ENCODE peak calls at places on chromosomes 13 and 19, in nine cellular contexts. H is T follicular helper cell; C is stimulated activated CD4-positive, alpha-beta T cell treated with anti-CD3 and anti-CD28 coated beads, Interleukin-4, amount 100 ng/mL, for 48 hours; Z is central memory CD8-positive, alpha-beta T cell; B is T-helper 2 cell; J is M059J; I is stimulated activated CD8-positive, alpha-beta memory T cell treated with anti-CD3 and anti-CD28 coated beads, Interleukin-15, amount 100 ng/mL, for 4 hours; O is NCI-H524 treated with DMSO at 0.1 percent for 48 hours; D is NCI-H1436. V is an unnamed sample.

GRCh38 chr13:113464476-113464875 is 11.2 kb upstream of the ADPRHL1 start:
- DNase-seq in H (no peak), C (no peak), Z (no peak), B (no peak), J (no peak), I (no peak), O (no peak), D (no peak), V (no peak)

GRCh38 chr19:19652482-19653295 is 9.2 kb upstream of the GMIP start:
- DNase-seq in H (no peak), C (no peak), Z (no peak), B (no peak), J (peak), I (no peak), O (no peak), D (no peak), V (no peak)

GRCh38 chr13:114149774-114150740 is 17.6 kb upstream of the RASA3 start:
- DNase-seq in H (no peak), C (no peak), Z (no peak), B (no peak), J (no peak), I (no peak), O (no peak), D (no peak), V (no peak)

GRCh38 chr13:22761709-22762108 is 419.1 kb upstream of the SGCG start:
- DNase-seq in H (no peak), C (no peak), Z (no peak), B (no peak), J (no peak), I (no peak), O (no peak), D (no peak), V (no peak)

GRCh38 chr19:10991076-10991475 is 30.2 kb downstream of the SMARCA4 start:
- DNase-seq in H (no peak), C (no peak), Z (no peak), B (no peak), J (no peak), I (no peak), O (no peak), D (no peak), V (no peak)

GRCh38 chr13:99886706-99887105 is 84.9 kb downstream of the ZIC5 start:
- DNase-seq in H (no peak), C (no peak), Z (no peak), B (no peak), J (peak), I (no peak), O (no peak), D (no peak), V (no peak)

GRCh38 chr13:35729926-35730627 is 253.6 kb upstream of the MAB21L1 start:
- DNase-seq in H (no peak), C (no peak), Z (no peak), B (no peak), J (no peak), I (no peak), O (no peak), D (no peak), V (no peak)

GRCh38 chr13:40452741-40453665 is 213.4 kb downstream of the FOXO1 start:
- DNase-seq in H (no peak), C (no peak), Z (no peak), B (no peak), J (peak), I (no peak), O (no peak), D (no peak), V (no peak)

GRCh38 chr13:45909724-45910123 is 58.2 kb upstream of the SIAH3 start:
- DNase-seq in H (no peak), C (no peak), Z (no peak), B (no peak), J (no peak), I (no peak), O (no peak), D (no peak), V (no peak)

GRCh38 chr13:79724348-79725103 is 243.6 kb downstream of the NDFIP2 start:
- DNase-seq in H (no peak), C (no peak), Z (no peak), B (no peak), J (no peak), I (no peak), O (no peak), D (no peak), V (no peak)

GRCh38 chr19:32630338-32630737 is 44.6 kb downstream of the ANKRD27 start:
- DNase-seq in H (no peak), C (no peak), Z (no peak), B (no peak), J (no peak), I (no peak), O (no peak), D (no peak), V (no peak)

GRCh38 chr13:114046447-114046846 is 72.6 kb upstream of the C13orf46 start:
- DNase-seq in H (no peak), C (no peak), Z (no peak), B (no peak), J (no peak), I (no peak), O (no peak), D (no peak), V (no peak)

GRCh38 chr19:6952956-6953355 is 65.6 kb downstream of the ADGRE1 start:
- DNase-seq in H (no peak), C (no peak), Z (no peak), B (no peak), J (no peak), I (no peak), O (no peak), D (no peak), V (no peak)

GRCh38 chr19:33788676-33789075 is 8.0 kb upstream of the KCTD15 start:
- DNase-seq in H (no peak), C (no peak), Z (no peak), B (no peak), J (no peak), I (no peak), O (no peak), D (no peak), V (no peak)

GRCh38 chr19:16654151-16654550 is 5.8 kb downstream of the SMIM7 start:
- DNase-seq in H (no peak), C (no peak), Z (no peak), B (no peak), J (peak), I (no peak), O (no peak), D (no peak), V (no peak)

GRCh38 chr19:44745386-44745831 is 3.1 kb upstream of the BCL3 start:
- DNase-seq in H (no peak), C (no peak), Z (no peak), B (no peak), J (peak), I (no peak), O (no peak), D (no peak), V (no peak)

GRCh38 chr13:48994731-48995130 is 19.0 kb downstream of the FNDC3A start:
- DNase-seq in H (no peak), C (no peak), Z (no peak), B (no peak), J (peak), I (no peak), O (no peak), D (no peak), V (no peak)

GRCh38 chr13:21826214-21827015 is 155.5 kb downstream of the FGF9 start:
- DNase-seq in H (no peak), C (no peak), Z (no peak), B (no peak), J (no peak), I (no peak), O (no peak), D (no peak), V (no peak)

GRCh38 chr19:5339470-5339949 is 1.1 kb downstream of the PTPRS start:
- DNase-seq in H (no peak), C (no peak), Z (no peak), B (no peak), J (no peak), I (no peak), O (no peak), D (peak), V (no peak)

GRCh38 chr19:45428385-45429231 is 4.9 kb upstream of the ERCC1 start:
- DNase-seq in H (no peak), C (no peak), Z (no peak), B (no peak), J (peak), I (no peak), O (no peak), D (no peak), V (peak)

GRCh38 chr19:40605201-40605971 is 4.2 kb downstream of the LTBP4 start:
- DNase-seq in H (peak), C (peak), Z (peak), B (peak), J (peak), I (peak), O (no peak), D (peak), V (no peak)

GRCh38 chr19:39411832-39412099 is 703 bp upstream of the PLEKHG2 start:
- DNase-seq in H (peak), C (peak), Z (peak), B (peak), J (peak), I (peak), O (peak), D (peak), V (peak)

GRCh38 chr13:26025771-26026170 is 26.0 kb downstream of the SHISA2 start:
- DNase-seq in H (no peak), C (no peak), Z (no peak), B (no peak), J (no peak), I (no peak), O (no peak), D (no peak), V (no peak)

GRCh38 chr19:23440207-23440606 is 44.9 kb upstream of the ZNF91 start:
- DNase-seq in H (no peak), C (no peak), Z (no peak), B (no peak), J (no peak), I (no peak), O (no peak), D (no peak), V (no peak)

V was measured in progenitor cell of endocrine pancreas.